ENCODE peak calls at places on chromosomes 7 and 10, in four cellular contexts. M, S, B and F are unnamed samples.

GRCh38 chr10:133104076-133104965 is 16.6 kb downstream of the ADGRA1 start:
- DNase-seq in M (no peak), S (no peak), B (no peak), F (no peak)

GRCh38 chr10:88200637-88201036 is 337.2 kb downstream of the PTEN start:
- DNase-seq in M (no peak), S (no peak), B (no peak), F (no peak)

GRCh38 chr7:27210441-27211083 is 10.7 kb upstream of the HOXA13 start:
- DNase-seq in M (peak; percentile 79), S (no peak), B (no peak), F (peak; percentile 37)

GRCh38 chr7:105391429-105391828 is 2.7 kb upstream of the SRPK2 start:
- DNase-seq in M (no peak), S (no peak), B (no peak), F (no peak)

GRCh38 chr10:84654671-84655070 is 326.3 kb downstream of the CCSER2 start:
- DNase-seq in M (no peak), S (no peak), B (no peak), F (no peak)

GRCh38 chr7:148856035-148856881 is 27.8 kb downstream of the EZH2 start:
- DNase-seq in M (peak; percentile 26), S (peak; percentile 38), B (no peak), F (peak; percentile 23)

GRCh38 chr10:59073456-59074053 is 102.9 kb upstream of the PHYHIPL start:
- DNase-seq in M (no peak), S (no peak), B (no peak), F (peak; percentile 38)

GRCh38 chr7:148672041-148672440 is 26.7 kb upstream of the CUL1 start:
- DNase-seq in M (no peak), S (no peak), B (no peak), F (no peak)

GRCh38 chr7:22318376-22318775 is 38.6 kb downstream of the RAPGEF5 start:
- DNase-seq in M (no peak), S (no peak), B (no peak), F (no peak)

GRCh38 chr10:93458821-93459257 is 23.3 kb downstream of the MYOF start:
- DNase-seq in M (no peak), S (peak; percentile 89), B (peak; percentile 100), F (peak; percentile 93)

GRCh38 chr7:128353610-128354009 is 7.9 kb downstream of the PRRT4 start:
- DNase-seq in M (no peak), S (no peak), B (no peak), F (no peak)

GRCh38 chr10:104736006-104736405 is 94.9 kb downstream of the SORCS3 start:
- DNase-seq in M (no peak), S (peak; percentile 28), B (no peak), F (no peak)

GRCh38 chr10:91462423-91462822 is 52.3 kb downstream of the HECTD2 start:
- DNase-seq in M (no peak), S (no peak), B (no peak), F (no peak)

GRCh38 chr7:142443614-142444013 is 185.8 kb upstream of the PRSS58 start:
- DNase-seq in M (no peak), S (no peak), B (no peak), F (no peak)

GRCh38 chr7:18708204-18708603 is 212.7 kb downstream of the HDAC9 start:
- DNase-seq in M (no peak), S (no peak), B (no peak), F (no peak)

GRCh38 chr10:1170867-1171180 is 114.6 kb downstream of the WDR37 start:
- DNase-seq in M (no peak), S (no peak), B (no peak), F (no peak)

GRCh38 chr10:89741126-89741762 is 39.9 kb downstream of the KIF20B start:
- DNase-seq in M (no peak), S (no peak), B (no peak), F (no peak)

GRCh38 chr10:96636546-96636945 is 49.7 kb upstream of the TM9SF3 start:
- DNase-seq in M (no peak), S (no peak), B (no peak), F (no peak)

GRCh38 chr7:134886353-134887057 is 99.8 kb upstream of the AGBL3 start:
- DNase-seq in M (no peak), S (peak; percentile 37), B (no peak), F (peak; percentile 62)

GRCh38 chr10:77456414-77456813 is 181.2 kb downstream of the KCNMA1 start:
- DNase-seq in M (no peak), S (no peak), B (no peak), F (no peak)

GRCh38 chr10:4053940-4054339 is 268.9 kb upstream of the KLF6 start:
- DNase-seq in M (no peak), S (no peak), B (no peak), F (no peak)